ENCODE peak calls at places on chromosome 6, in eight cellular contexts. Y, D, U, V, A, B, F and O are unnamed samples.
A peak's percentile ranks its signal among the peaks of the same experiment; 100 is the strongest.

GRCh38 chr6:138837246-138837645 is 41.4 kb downstream of the ECT2L start:
- DNase-seq in Y (no peak), D (no peak), U (no peak), V (no peak), A (no peak), B (no peak), F (no peak), O (no peak)

GRCh38 chr6:16337280-16337975 is 99.0 kb downstream of the GMPR start:
- DNase-seq in Y (no peak), D (no peak), U (no peak), V (no peak), A (no peak), B (no peak), F (peak; percentile 98), O (peak; percentile 90)

GRCh38 chr6:3287976-3288707 is 29.4 kb downstream of the PSMG4 start:
- DNase-seq in Y (no peak), D (no peak), U (no peak), V (no peak), A (no peak), B (no peak), F (no peak), O (no peak)

GRCh38 chr6:114304304-114304887 is 38.4 kb downstream of the HS3ST5 start:
- DNase-seq in Y (no peak), D (no peak), U (no peak), V (no peak), A (peak; percentile 54), B (peak; percentile 9), F (peak; percentile 1), O (no peak)

GRCh38 chr6:157161912-157162311 is 161.4 kb downstream of the TMEM242 start:
- DNase-seq in Y (no peak), D (no peak), U (no peak), V (no peak), A (no peak), B (no peak), F (no peak), O (no peak)

GRCh38 chr6:16464045-16464444 is 225.7 kb downstream of the GMPR start:
- DNase-seq in Y (no peak), D (no peak), U (no peak), V (no peak), A (no peak), B (no peak), F (no peak), O (no peak)

GRCh38 chr6:384898-385297 is 6.7 kb upstream of the IRF4 start:
- DNase-seq in Y (no peak), D (no peak), U (no peak), V (no peak), A (no peak), B (no peak), F (no peak), O (no peak)

GRCh38 chr6:137291441-137291840 is 72.3 kb upstream of the IFNGR1 start:
- DNase-seq in Y (peak; percentile 20), D (no peak), U (no peak), V (no peak), A (no peak), B (peak; percentile 99), F (no peak), O (no peak)

GRCh38 chr6:39004801-39005200 is 43.8 kb upstream of the GLP1R start:
- DNase-seq in Y (no peak), D (no peak), U (no peak), V (no peak), A (no peak), B (no peak), F (no peak), O (no peak)

GRCh38 chr6:30091577-30092381 is 16.2 kb upstream of the RNF39 start:
- DNase-seq in Y (no peak), D (no peak), U (no peak), V (no peak), A (no peak), B (no peak), F (peak; percentile 72), O (peak; percentile 91)